ENCODE peak calls at places on chromosomes 13 and 19, in six cellular contexts. C, Q, N, X, B and E are unnamed samples. For H3K9me3, the result is how much of the 10 kb centered on the place peaks cover.

GRCh38 chr19:38044267-38045111 is 137.5 kb downstream of the SIPA1L3 start:
- DNase-seq in X (no peak), N (no peak), B (no peak), C (no peak), Q (no peak), E (no peak)

GRCh38 chr19:10517760-10518443 is 655 bp upstream of the S1PR5 start:
- DNase-seq in Q (no peak), N (peak), X (no peak), B (no peak), C (peak), E (no peak)

GRCh38 chr13:101415358-101416174 is 742 bp downstream of the NALCN start:
- DNase-seq in Q (peak), C (no peak), X (no peak), B (no peak), N (no peak), E (no peak)

GRCh38 chr19:40803857-40804782 is 5.1 kb downstream of the EGLN2 start:
- DNase-seq in C (no peak), N (peak), Q (no peak), B (no peak), X (no peak), E (peak)

GRCh38 chr13:64817721-64818120 is 2412.4 kb downstream of the PCDH9 start:
- DNase-seq in Q (no peak), C (no peak), N (no peak), B (no peak), X (no peak), E (no peak)

GRCh38 chr19:2415281-2415972 is 12.0 kb downstream of the TIMM13 start:
- DNase-seq in B (no peak), C (no peak), Q (no peak), X (no peak), N (no peak), E (no peak)

GRCh38 chr13:80237646-80238045 is 103.3 kb downstream of the SPRY2 start:
- DNase-seq in C (no peak), X (no peak), B (no peak), N (no peak), Q (no peak), E (no peak)

GRCh38 chr13:30847697-30848307 is 58.3 kb upstream of the MEDAG start:
- DNase-seq in X (no peak), B (peak), Q (no peak), N (no peak), C (no peak), E (no peak)

GRCh38 chr19:45999653-46000121 is 4.4 kb downstream of the CCDC61 start:
- DNase-seq in N (peak), X (no peak), Q (no peak), C (no peak), B (no peak), E (no peak)

GRCh38 chr13:59279024-59279423 is 884.7 kb downstream of the DIAPH3 start:
- DNase-seq in C (no peak), Q (no peak), N (no peak), B (no peak), X (no peak), E (no peak)

GRCh38 chr13:49936943-49937273 is 768 bp upstream of the SPRYD7 start:
- DNase-seq in B (no peak), C (no peak), X (no peak), N (no peak), Q (no peak), E (no peak)

GRCh38 chr13:37490176-37490575 is 108.4 kb downstream of the POSTN start:
- DNase-seq in Q (no peak), N (no peak), X (no peak), B (no peak), C (no peak), E (no peak)

GRCh38 chr13:104553156-104553555 is 1486.9 kb upstream of the SLC10A2 start:
- DNase-seq in N (no peak), C (no peak), Q (no peak), X (no peak), B (no peak), E (no peak)

GRCh38 chr19:31350033-31350692 is 927 bp upstream of the TSHZ3 start:
- DNase-seq in N (no peak), B (no peak), Q (no peak), C (no peak), X (no peak), E (peak)

GRCh38 chr19:6750062-6750461 is 10.6 kb downstream of the TRIP10 start:
- DNase-seq in Q (no peak), C (no peak), X (no peak), N (no peak), B (no peak), E (no peak)

GRCh38 chr13:77397636-77398035 is 70.7 kb upstream of the MYCBP2 start:
- DNase-seq in B (no peak), X (no peak), N (no peak), Q (no peak), C (no peak), E (no peak)

GRCh38 chr13:77511552-77511951 is 24.0 kb upstream of the SCEL start:
- DNase-seq in C (no peak), Q (no peak), X (no peak), N (no peak), B (no peak), E (no peak)

GRCh38 chr13:114059946-114060860 is 72.2 kb downstream of the RASA3 start:
- DNase-seq in X (no peak), Q (no peak), N (no peak), C (no peak), B (no peak), E (no peak)

GRCh38 chr13:47033216-47033615 is 136.4 kb upstream of the HTR2A start:
- DNase-seq in N (peak), Q (no peak), C (no peak), B (no peak), X (no peak), E (no peak)

GRCh38 chr19:42188665-42189064 is 28.8 kb downstream of the DEDD2 start:
- DNase-seq in N (no peak), C (no peak), X (no peak), Q (no peak), B (no peak), E (no peak)

GRCh38 chr13:44300895-44301638 is 72.6 kb upstream of the SERP2 start:
- DNase-seq in N (no peak), C (peak), Q (no peak), X (peak), B (peak), E (no peak)

GRCh38 chr13:110713981-110714797 is 689 bp downstream of the ING1 start:
- DNase-seq in C (peak), B (no peak), N (peak), X (no peak), Q (no peak), E (peak)

GRCh38 chr13:30241537-30241936 is 65.8 kb downstream of the KATNAL1 start:
- DNase-seq in N (no peak), C (no peak), B (no peak), Q (no peak), X (no peak), E (no peak)

GRCh38 chr19:1162404-1163282 is 11.4 kb downstream of the SBNO2 start:
- DNase-seq in X (no peak), C (no peak), N (no peak), Q (no peak), B (no peak), E (peak)

GRCh38 chr13:29791997-29792775 is 58.2 kb downstream of the UBL3 start:
- DNase-seq in B (no peak), X (no peak), Q (no peak), C (no peak), N (no peak), E (no peak)

GRCh38 chr19:55460670-55461258 is 678 bp downstream of the ISOC2 start:
- DNase-seq in C (peak), X (no peak), N (peak), B (no peak), Q (peak), E (peak)

GRCh38 chr13:30154531-30154930 is 152.8 kb downstream of the KATNAL1 start:
- DNase-seq in Q (no peak), C (no peak), B (no peak), N (no peak), X (no peak), E (peak)

GRCh38 chr13:41465215-41465907 is 8.0 kb downstream of the RGCC start:
- DNase-seq in N (peak), X (no peak), Q (no peak), B (no peak), C (peak), E (peak)

GRCh38 chr13:31627097-31627496 is 112.2 kb upstream of the RXFP2 start:
- DNase-seq in C (no peak), N (no peak), X (no peak), Q (no peak), B (no peak), E (no peak)

GRCh38 chr13:25080773-25081172 is 15.2 kb upstream of the PABPC3 start:
- DNase-seq in B (no peak), C (no peak), N (peak), Q (no peak), X (no peak), E (no peak)

GRCh38 chr19:34667349-34668076 is 9.4 kb downstream of the SCGB2B2 start:
- DNase-seq in B (no peak), C (no peak), Q (no peak), X (no peak), N (no peak), E (no peak)

GRCh38 chr19:32817252-32817912 is 52.2 kb downstream of the SLC7A9 start:
- DNase-seq in C (no peak), X (no peak), N (no peak), Q (no peak), B (no peak), E (no peak)

GRCh38 chr13:79779761-79780160 is 298.8 kb downstream of the NDFIP2 start:
- DNase-seq in C (peak), N (no peak), B (no peak), X (no peak), Q (no peak), E (no peak)

DNA sequence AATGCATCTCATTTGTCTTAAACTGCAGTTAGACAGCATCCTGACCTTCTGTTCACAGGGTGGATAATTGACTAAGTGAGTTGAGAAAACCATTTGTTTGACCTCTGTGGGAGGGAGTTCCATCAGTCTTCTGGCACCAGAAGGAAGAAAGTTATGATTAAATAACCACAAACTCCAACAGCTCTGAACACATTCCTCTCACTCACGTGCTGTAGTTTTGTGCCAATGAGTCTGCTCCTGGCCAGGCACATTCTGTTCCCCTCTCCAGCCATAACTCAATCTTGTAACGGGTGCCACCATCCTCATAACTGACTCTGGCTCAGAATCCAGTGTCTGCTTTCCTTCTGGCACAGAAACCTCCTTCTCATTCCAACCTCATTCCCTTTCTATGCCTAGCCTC is 817.1 kb downstream of the SLITRK1 start:
- DNase-seq in B (no peak), N (no peak), C (peak), Q (peak), X (no peak), E (no peak)
- TF ChIP-seq POLR2AphosphoS5 in B (no peak), N (no peak), C (no peak), Q (peak), X (no peak), E (no peak)

GRCh38 chr19:22807061-22807835 is 23.3 kb upstream of the ZNF99 start:
- DNase-seq in X (no peak), Q (no peak), N (no peak), B (no peak), C (no peak), E (no peak)

GRCh38 chr19:22806418-22806817 is 22.5 kb upstream of the ZNF99 start:
- DNase-seq in C (no peak), N (no peak), Q (no peak), B (no peak), X (no peak), E (no peak)
- H3K9me3 ChIP-seq in C (under half), N (under half), Q (under half), B (under half), X (under half), E (half or more)

GRCh38 chr19:54164369-54165068 is 5.0 kb upstream of the LENG1 start:
- DNase-seq in X (peak), B (no peak), C (no peak), N (peak), Q (no peak), E (no peak)

GRCh38 chr19:54160948-54161347 is 1.4 kb upstream of the LENG1 start:
- DNase-seq in C (no peak), N (no peak), Q (no peak), X (no peak), B (no peak), E (no peak)

GRCh38 chr19:54160182-54160811 is 776 bp upstream of the LENG1 start:
- DNase-seq in N (no peak), Q (no peak), C (no peak), X (no peak), B (no peak), E (peak)

GRCh38 chr19:54162884-54163283 is 3.4 kb upstream of the LENG1 start:
- DNase-seq in C (no peak), B (no peak), Q (no peak), X (no peak), N (no peak), E (no peak)

DNA sequence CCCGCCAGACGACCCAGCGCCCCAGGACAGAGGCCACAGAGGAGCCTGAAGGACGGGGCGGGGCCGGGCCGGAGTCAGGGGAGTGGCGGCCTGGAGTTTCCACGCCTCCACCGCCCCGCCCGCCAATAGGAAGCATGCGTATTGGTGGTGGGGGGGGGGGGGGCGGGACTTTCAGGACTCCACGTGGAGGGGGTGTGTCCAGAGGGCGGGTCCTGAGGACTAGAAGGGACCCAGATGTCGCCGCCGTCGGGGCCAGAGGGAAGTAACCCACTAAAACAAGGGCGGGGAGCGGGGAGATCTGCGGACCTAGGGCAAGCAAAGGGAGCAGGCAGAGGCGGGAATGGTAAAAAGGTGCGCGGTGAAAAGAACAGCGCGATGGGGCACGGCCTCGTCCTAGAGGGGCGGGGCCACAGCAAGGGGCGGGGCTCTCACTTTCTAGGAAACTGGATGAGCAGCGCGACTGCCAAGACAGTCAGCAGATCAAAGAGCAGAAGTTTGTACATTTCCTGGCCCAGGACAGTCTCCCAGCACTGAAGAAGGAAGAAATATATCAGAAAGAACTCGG is 2.8 kb upstream of the LENG1 start:
- DNase-seq in C (peak), Q (peak), B (no peak), N (peak), X (peak), E (peak)
- TF ChIP-seq POLR2AphosphoS5 in C (peak), Q (no peak), B (no peak), N (no peak), X (peak), E (peak)

GRCh38 chr19:48253999-48254398 is 1.7 kb downstream of the CARD8 start:
- DNase-seq in B (no peak), C (no peak), N (no peak), Q (no peak), X (no peak), E (no peak)

GRCh38 chr19:48258350-48258749 is 2.6 kb upstream of the CARD8 start:
- DNase-seq in X (no peak), C (no peak), B (no peak), N (no peak), Q (no peak), E (no peak)

GRCh38 chr19:48252625-48253024 is 3.1 kb downstream of the CARD8 start:
- DNase-seq in B (no peak), N (no peak), X (no peak), C (no peak), Q (no peak), E (no peak)

GRCh38 chr19:48255376-48256303 is at the start of gene CARD8:
- DNase-seq in B (peak), C (peak), N (peak), Q (peak), X (peak), E (peak)

DNA sequence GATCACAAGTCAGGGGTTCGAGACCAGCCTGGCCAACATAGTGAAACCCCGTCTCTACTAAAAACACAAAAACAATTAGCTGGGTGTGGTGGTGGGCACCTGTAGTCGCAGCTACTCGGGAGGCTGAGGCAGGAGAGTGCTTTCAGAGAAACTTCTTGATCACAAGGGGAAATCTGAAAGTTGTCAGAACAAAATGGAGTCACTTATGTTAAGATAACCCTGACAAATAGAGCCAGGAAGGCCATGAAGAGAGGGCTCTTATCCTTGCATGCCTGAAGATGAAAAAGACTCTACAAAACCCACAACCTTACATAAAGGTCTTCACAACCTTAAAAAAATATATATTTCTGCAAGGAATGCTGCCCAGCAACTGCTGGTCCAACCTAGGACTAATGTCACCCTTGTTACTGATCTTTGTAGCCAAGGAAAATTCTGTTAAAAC is 1.2 kb downstream of the CARD8 start:
- DNase-seq in N (no peak), Q (no peak), B (no peak), X (no peak), C (no peak), E (no peak)
- H3K9me3 ChIP-seq in N (under half), Q (under half), B (under half), X (under half), C (under half), E (under half)

DNA sequence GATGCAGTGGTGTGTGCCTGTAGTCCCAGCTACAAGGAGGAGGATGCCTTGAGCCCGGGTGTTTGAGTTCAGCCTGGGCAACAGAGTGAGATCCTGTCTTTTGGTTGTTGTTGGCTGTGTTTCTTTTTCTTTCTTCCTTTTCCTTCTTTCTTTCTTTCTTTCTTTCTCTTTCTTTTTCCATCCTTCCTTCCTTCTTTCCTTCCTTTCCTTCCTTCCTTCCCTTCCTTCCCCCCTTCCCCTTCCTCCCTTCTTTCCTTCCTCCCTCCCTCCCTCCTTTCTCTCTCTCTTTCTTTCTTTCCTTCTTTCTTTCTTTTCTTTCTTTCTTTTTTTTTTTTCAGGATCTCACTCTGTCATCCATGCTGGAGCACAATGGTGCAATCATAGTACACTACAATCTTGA is 46.5 kb upstream of the SIN3B start:
- DNase-seq in B (no peak), C (no peak), X (no peak), Q (no peak), N (no peak), E (no peak)
- TF ChIP-seq POLR2AphosphoS5 in B (no peak), C (no peak), X (no peak), Q (no peak), N (no peak), E (no peak)

GRCh38 chr13:99043700-99044300 is 65.9 kb upstream of the DOCK9 start:
- DNase-seq in C (no peak), B (no peak), X (no peak), Q (no peak), N (no peak), E (no peak)
- H3K9me3 ChIP-seq in C (under half), B (under half), X (under half), Q (under half), N (under half), E (under half)

GRCh38 chr13:112880976-112881540 is 88.0 kb upstream of the MCF2L start:
- DNase-seq in C (no peak), X (no peak), B (no peak), N (no peak), Q (no peak), E (peak)
- TF ChIP-seq POLR2AphosphoS5 in C (no peak), X (no peak), B (no peak), N (no peak), Q (no peak), E (no peak)

DNA sequence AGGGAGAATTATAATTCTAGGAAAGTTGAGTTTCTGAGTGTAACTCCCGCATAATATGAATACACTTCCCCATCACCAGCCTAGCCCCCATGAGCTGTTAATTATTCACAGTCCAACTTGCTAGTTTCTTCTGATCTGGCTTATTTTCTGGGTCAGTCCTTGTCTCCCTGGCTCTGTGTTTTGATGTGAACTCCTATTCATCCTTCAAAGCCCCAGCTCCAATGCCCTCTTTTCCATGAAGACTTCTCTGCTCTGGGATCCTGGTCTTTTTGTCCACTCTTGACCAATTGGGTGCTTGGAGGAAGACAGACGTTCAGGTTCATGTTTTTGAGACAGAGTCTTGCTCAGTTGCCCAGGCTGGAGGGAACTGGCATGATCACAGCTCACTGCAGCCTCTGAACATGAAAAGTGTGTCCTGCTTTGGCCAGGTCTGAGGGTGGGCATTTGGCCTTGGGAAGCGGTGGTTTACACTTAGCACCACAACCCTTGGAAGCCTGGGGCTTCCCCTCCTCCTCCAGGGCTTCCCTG is 603 bp downstream of the LRG1 start:
- DNase-seq in X (no peak), N (no peak), Q (no peak), B (no peak), C (no peak), E (no peak)
- H3K9me3 ChIP-seq in X (under half), N (under half), Q (under half), B (under half), C (under half), E (under half)

GRCh38 chr19:18762125-18763023 is 28.7 kb downstream of the COMP start:
- DNase-seq in C (peak), N (no peak), X (peak), B (no peak), Q (no peak), E (no peak)
- TF ChIP-seq POLR2AphosphoS5 in C (peak), N (no peak), X (peak), B (no peak), Q (peak), E (peak)